ENCODE peak calls at places on chromosomes 2 and 18, in four cellular contexts. C is heart left ventricle, X is HepG2, R is upper lobe of right lung. E is an unnamed sample.

GRCh38 chr2:118668431-118669424 is 178.7 kb downstream of the EN1 start:
- ATAC-seq in X (no peak), R (peak), C (no peak), E (peak)

GRCh38 chr18:2917255-2918047 is 70.6 kb downstream of the EMILIN2 start:
- ATAC-seq in C (no peak), R (peak), X (no peak), E (no peak)

GRCh38 chr18:38450876-38451275 is 885.3 kb upstream of the CELF4 start:
- ATAC-seq in X (no peak), R (no peak), C (no peak), E (no peak)

GRCh38 chr2:69209482-69209881 is 177.5 kb downstream of the GFPT1 start:
- ATAC-seq in X (no peak), C (no peak), R (no peak), E (no peak)

GRCh38 chr2:237708491-237708890 is 81.1 kb downstream of the LRRFIP1 start:
- ATAC-seq in X (no peak), R (peak), C (no peak), E (no peak)

GRCh38 chr18:67363694-67364093 is 152.8 kb downstream of the DSEL start:
- ATAC-seq in C (peak), X (no peak), R (no peak), E (no peak)

GRCh38 chr2:85579266-85579935 is 2.0 kb downstream of the VAMP8 start:
- ATAC-seq in X (no peak), C (peak), R (peak), E (no peak)

GRCh38 chr2:25650249-25650648 is 23.1 kb downstream of the DTNB start:
- ATAC-seq in X (no peak), R (peak), C (no peak), E (peak)

GRCh38 chr2:8932702-8933101 is 70.8 kb downstream of the MBOAT2 start:
- ATAC-seq in R (no peak), C (no peak), X (no peak), E (no peak)

GRCh38 chr18:3466051-3466450 is 16.1 kb downstream of the TGIF1 start:
- ATAC-seq in R (peak), X (no peak), C (peak), E (no peak)

GRCh38 chr2:198545411-198545810 is 741.0 kb downstream of the PLCL1 start:
- ATAC-seq in X (no peak), R (no peak), C (no peak), E (no peak)

GRCh38 chr2:168470880-168471475 is 14.9 kb downstream of the CERS6 start:
- ATAC-seq in R (no peak), C (peak), X (no peak), E (no peak)

GRCh38 chr2:88195247-88195646 is 25.1 kb downstream of the THNSL2 start:
- ATAC-seq in R (no peak), X (no peak), C (no peak), E (no peak)

GRCh38 chr2:122515731-122516130 is 760.3 kb downstream of the TSN start:
- ATAC-seq in C (no peak), X (no peak), R (no peak), E (no peak)

GRCh38 chr18:72572896-72573295 is 28.8 kb upstream of the CBLN2 start:
- ATAC-seq in X (no peak), R (no peak), C (no peak), E (no peak)

GRCh38 chr2:140892429-140892828 is 1238.4 kb downstream of the LRP1B start:
- ATAC-seq in C (no peak), R (no peak), X (no peak), E (no peak)

GRCh38 chr18:69949538-69949936 is 1.9 kb upstream of the CD226 start:
- ATAC-seq in X (no peak), C (no peak), R (no peak), E (no peak)

GRCh38 chr2:105104208-105104731 is 66.4 kb downstream of the MRPS9 start:
- ATAC-seq in X (no peak), R (no peak), C (peak), E (no peak)

GRCh38 chr2:142339261-142339660 is 208.4 kb upstream of the LRP1B start:
- ATAC-seq in R (no peak), C (no peak), X (no peak), E (no peak)

GRCh38 chr2:217940261-217941220 is 62.3 kb downstream of the TNS1 start:
- ATAC-seq in X (no peak), R (peak), C (no peak), E (no peak)
- H3K27ac ChIP-seq in X (no peak), R (peak), C (peak), E (peak)

DNA sequence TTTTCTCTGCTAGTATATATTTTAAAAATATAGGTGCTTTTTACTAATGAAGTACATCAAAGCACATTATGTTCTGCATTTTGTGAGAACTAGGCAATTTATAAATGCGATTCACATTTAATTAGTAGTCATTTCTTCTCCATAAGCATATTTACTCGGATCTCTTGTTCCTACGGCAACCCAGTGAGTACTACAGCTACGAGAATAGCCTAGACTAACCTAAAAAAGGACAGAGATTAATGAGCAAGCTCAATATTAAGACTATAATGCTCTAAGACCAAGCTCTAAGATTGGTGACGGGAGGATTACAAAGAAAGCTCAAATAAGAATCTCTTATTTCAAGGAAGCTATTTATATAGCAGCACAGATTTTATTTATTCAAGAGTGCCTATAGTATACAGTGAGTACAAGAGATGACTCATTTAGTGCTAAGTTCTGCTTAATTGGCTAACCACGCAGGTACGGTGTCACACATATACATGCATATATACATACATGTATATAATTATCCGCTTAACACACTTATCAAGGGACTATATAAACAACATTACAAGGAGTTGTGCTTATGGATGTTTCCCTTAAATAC is 364.7 kb downstream of the GPD2 start:
- ATAC-seq in C (no peak), R (no peak), X (no peak), E (no peak)
- H3K4me3 ChIP-seq in C (no peak), R (no peak), X (no peak), E (no peak)

GRCh38 chr2:202025816-202026215 is 7.8 kb upstream of the FZD7 start:
- ATAC-seq in X (no peak), R (no peak), C (no peak), E (no peak)

GRCh38 chr2:202024871-202025270 is 8.8 kb upstream of the FZD7 start:
- ATAC-seq in R (no peak), C (no peak), X (no peak), E (no peak)

GRCh38 chr2:202023904-202024266 is 9.8 kb upstream of the FZD7 start:
- ATAC-seq in C (no peak), R (peak), X (no peak), E (no peak)

GRCh38 chr2:202023198-202023903 is 10.3 kb upstream of the FZD7 start:
- ATAC-seq in R (peak), C (no peak), X (no peak), E (no peak)

DNA sequence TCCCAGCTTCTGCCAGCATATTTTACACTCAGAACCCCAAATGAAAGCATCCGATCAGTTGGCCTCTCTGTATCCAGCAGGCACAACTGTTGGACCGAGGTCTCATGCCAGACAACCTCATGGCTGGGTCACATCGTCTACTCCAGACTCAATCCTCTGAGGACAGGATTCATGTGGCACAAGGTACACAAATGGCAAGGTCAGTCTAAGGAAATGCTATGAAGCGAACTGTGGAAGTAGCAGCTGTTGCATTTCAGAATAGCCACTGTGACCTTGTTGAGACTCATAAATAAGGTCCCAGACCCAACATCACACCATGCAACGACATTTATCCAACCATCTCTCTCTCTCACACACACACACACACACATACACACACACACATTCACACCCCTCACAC is 7.1 kb upstream of the FZD7 start:
- ATAC-seq in R (no peak), X (no peak), C (no peak), E (no peak)
- TF ChIP-seq CTCF in R (no peak), X (no peak), C (no peak), E (no peak)

GRCh38 chr18:9188359-9189231 is 52.0 kb downstream of the ANKRD12 start:
- ATAC-seq in R (peak), X (no peak), C (no peak), E (no peak)
- H3K27ac ChIP-seq in R (no peak), X (no peak), C (no peak), E (no peak)

E was measured in gastroesophageal sphincter.